ENCODE peak calls at places on chromosomes 13 and 19, in four cellular contexts. S is amniotic stem cell; Z is stimulated activated naive CD4-positive, alpha-beta T cell treated with Interleukin-2 at 50 U/mL for 16 hours; L is Calu3. N is an unnamed sample.

GRCh38 chr19:16801599-16801998 is 27.6 kb upstream of the SIN3B start:
- DNase-seq in S (no peak), Z (no peak), L (no peak), N (peak)

GRCh38 chr19:31140717-31141116 is 208.5 kb downstream of the TSHZ3 start:
- DNase-seq in S (no peak), Z (no peak), L (no peak), N (no peak)

GRCh38 chr19:3123088-3123721 is 12.6 kb upstream of the GNA15 start:
- DNase-seq in S (no peak), Z (no peak), L (no peak), N (no peak)

GRCh38 chr13:73717632-73718031 is 416.6 kb downstream of the KLF12 start:
- DNase-seq in S (no peak), Z (no peak), L (no peak), N (peak)

GRCh38 chr19:57171551-57172081 is 4.3 kb upstream of the DUXA start:
- DNase-seq in S (no peak), Z (peak), L (no peak), N (peak)

GRCh38 chr19:29974701-29975100 is 32.7 kb downstream of the URI1 start:
- DNase-seq in S (no peak), Z (no peak), L (no peak), N (no peak)

GRCh38 chr13:41468631-41469030 is 11.3 kb downstream of the RGCC start:
- DNase-seq in S (no peak), Z (no peak), L (no peak), N (no peak)

GRCh38 chr13:98997738-98998641 is 20.1 kb upstream of the DOCK9 start:
- DNase-seq in S (no peak), Z (no peak), L (no peak), N (peak)

GRCh38 chr13:49315036-49315565 is 67.4 kb downstream of the CDADC1 start:
- DNase-seq in S (no peak), Z (no peak), L (no peak), N (no peak)

GRCh38 chr13:106034201-106034600 is 501.3 kb downstream of the EFNB2 start:
- DNase-seq in S (no peak), Z (no peak), L (no peak), N (peak)

GRCh38 chr19:11624064-11624463 is 26.8 kb downstream of the ZNF627 start:
- DNase-seq in S (peak), Z (no peak), L (no peak), N (peak)

GRCh38 chr19:29622191-29623070 is 16.3 kb downstream of the POP4 start:
- DNase-seq in S (no peak), Z (peak), L (peak), N (peak)

GRCh38 chr13:90926459-90926858 is 421.0 kb upstream of the MIR17HG start:
- DNase-seq in S (no peak), Z (no peak), L (no peak), N (no peak)

GRCh38 chr19:15313649-15314279 is 18.6 kb downstream of the BRD4 start:
- DNase-seq in S (no peak), Z (no peak), L (no peak), N (no peak)

GRCh38 chr13:73339086-73339485 is 280.3 kb downstream of the KLF5 start:
- DNase-seq in S (no peak), Z (no peak), L (no peak), N (no peak)

GRCh38 chr19:46944918-46945628 is 74.6 kb upstream of the NPAS1 start:
- DNase-seq in S (no peak), Z (no peak), L (no peak), N (peak)

GRCh38 chr19:17654993-17655392 is 33.2 kb downstream of the UNC13A start:
- DNase-seq in S (no peak), Z (no peak), L (peak), N (no peak)

GRCh38 chr19:53112286-53112685 is 9.1 kb upstream of the ZNF160 start:
- DNase-seq in S (no peak), Z (no peak), L (no peak), N (no peak)

GRCh38 chr13:101489635-101490034 is 37.2 kb downstream of the ITGBL1 start:
- DNase-seq in S (no peak), Z (no peak), L (no peak), N (peak)

GRCh38 chr13:44335463-44335862 is 38.2 kb upstream of the SERP2 start:
- DNase-seq in S (no peak), Z (no peak), L (no peak), N (no peak)

GRCh38 chr19:8401981-8402411 is 11.1 kb upstream of the MARCHF2 start:
- DNase-seq in S (no peak), Z (no peak), L (no peak), N (no peak)